ENCODE peak calls at places on chromosomes 7 and 10, in four cellular contexts. One of them, this sample, is unnamed.

GRCh38 chr10:91520657-91521056 is 110.5 kb downstream of the HECTD2 start:
- DNase-seq in CD8-positive, alpha-beta T cell: no peak
- DNase-seq in AG09309: no peak
- DNase-seq in kidney: no peak
- DNase-seq in this sample: no peak

GRCh38 chr10:4279649-4280048 is 494.6 kb upstream of the KLF6 start:
- DNase-seq in CD8-positive, alpha-beta T cell: no peak
- DNase-seq in AG09309: no peak
- DNase-seq in kidney: no peak
- DNase-seq in this sample: no peak

GRCh38 chr10:83612050-83612449 is 527.3 kb upstream of the GHITM start:
- DNase-seq in CD8-positive, alpha-beta T cell: no peak
- DNase-seq in AG09309: peak
- DNase-seq in kidney: no peak
- DNase-seq in this sample: no peak

GRCh38 chr10:10785627-10786333 is 231.9 kb upstream of the CELF2 start:
- DNase-seq in CD8-positive, alpha-beta T cell: no peak
- DNase-seq in AG09309: no peak
- DNase-seq in kidney: no peak
- DNase-seq in this sample: no peak

GRCh38 chr7:40232242-40232929 is 97.6 kb downstream of the SUGCT start:
- DNase-seq in CD8-positive, alpha-beta T cell: no peak
- DNase-seq in AG09309: no peak
- DNase-seq in kidney: no peak
- DNase-seq in this sample: no peak

GRCh38 chr10:69636626-69637550 is 6.8 kb downstream of the FAM241B start:
- DNase-seq in CD8-positive, alpha-beta T cell: peak
- DNase-seq in AG09309: no peak
- DNase-seq in kidney: no peak
- DNase-seq in this sample: no peak

GRCh38 chr10:13709931-13710690 is 123.3 kb downstream of the PRPF18 start:
- DNase-seq in CD8-positive, alpha-beta T cell: no peak
- DNase-seq in AG09309: no peak
- DNase-seq in kidney: no peak
- DNase-seq in this sample: no peak

GRCh38 chr10:118668228-118668952 is 72.9 kb upstream of the PRLHR start:
- DNase-seq in CD8-positive, alpha-beta T cell: no peak
- DNase-seq in AG09309: no peak
- DNase-seq in kidney: no peak
- DNase-seq in this sample: no peak

GRCh38 chr10:57018452-57018851 is 657.4 kb upstream of the ZWINT start:
- DNase-seq in CD8-positive, alpha-beta T cell: no peak
- DNase-seq in AG09309: no peak
- DNase-seq in kidney: no peak
- DNase-seq in this sample: no peak

GRCh38 chr10:6445671-6446278 is 134.3 kb downstream of the PRKCQ start:
- DNase-seq in CD8-positive, alpha-beta T cell: peak
- DNase-seq in AG09309: peak
- DNase-seq in kidney: no peak
- DNase-seq in this sample: no peak

GRCh38 chr7:36958094-36958718 is 233.9 kb upstream of the AOAH start:
- DNase-seq in CD8-positive, alpha-beta T cell: no peak
- DNase-seq in AG09309: no peak
- DNase-seq in kidney: no peak
- DNase-seq in this sample: no peak

DNA sequence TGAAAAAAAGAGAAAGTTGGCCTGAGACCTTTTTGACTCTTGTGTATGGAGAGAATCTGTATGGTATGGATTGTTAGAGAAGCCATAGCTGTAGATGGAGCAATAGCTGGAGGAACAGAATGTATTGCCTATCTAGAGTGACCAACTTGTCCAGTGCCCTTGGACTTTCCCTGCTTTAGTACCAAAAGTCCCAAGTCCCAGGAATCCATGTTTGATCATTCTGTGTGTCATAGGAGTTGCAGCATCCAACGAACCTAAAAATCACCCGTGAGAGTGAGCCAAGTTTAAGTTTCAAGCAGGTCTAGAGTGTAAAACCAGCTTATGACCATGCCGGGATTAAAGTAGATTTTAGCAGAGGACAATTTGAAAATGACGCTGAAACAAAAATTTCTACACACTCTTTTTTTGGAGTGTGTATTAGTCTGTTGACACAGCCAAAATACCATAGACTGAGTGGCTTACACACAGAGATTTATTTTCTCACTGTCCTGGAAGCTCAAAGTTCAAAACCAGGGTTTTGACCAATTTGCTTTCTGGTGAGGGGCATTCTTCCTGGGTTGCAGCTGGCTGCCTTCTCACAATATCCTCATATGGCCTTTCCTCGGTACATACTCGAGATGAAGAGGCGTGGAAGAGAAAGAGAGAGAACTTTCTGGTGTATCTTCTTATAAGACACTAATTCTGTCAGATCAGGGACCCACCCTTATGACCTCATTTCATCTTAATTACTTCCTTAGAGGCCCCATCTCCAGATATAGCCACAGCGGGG is 36.9 kb upstream of the ZNF518A start:
- DNase-seq in CD8-positive, alpha-beta T cell: no peak
- DNase-seq in AG09309: no peak
- DNase-seq in kidney: no peak
- DNase-seq in this sample: no peak
- TF ChIP-seq CTCF in CD8-positive, alpha-beta T cell: no peak
- TF ChIP-seq CTCF in AG09309: no peak
- TF ChIP-seq CTCF in kidney: no peak
- TF ChIP-seq CTCF in this sample: no peak

DNA sequence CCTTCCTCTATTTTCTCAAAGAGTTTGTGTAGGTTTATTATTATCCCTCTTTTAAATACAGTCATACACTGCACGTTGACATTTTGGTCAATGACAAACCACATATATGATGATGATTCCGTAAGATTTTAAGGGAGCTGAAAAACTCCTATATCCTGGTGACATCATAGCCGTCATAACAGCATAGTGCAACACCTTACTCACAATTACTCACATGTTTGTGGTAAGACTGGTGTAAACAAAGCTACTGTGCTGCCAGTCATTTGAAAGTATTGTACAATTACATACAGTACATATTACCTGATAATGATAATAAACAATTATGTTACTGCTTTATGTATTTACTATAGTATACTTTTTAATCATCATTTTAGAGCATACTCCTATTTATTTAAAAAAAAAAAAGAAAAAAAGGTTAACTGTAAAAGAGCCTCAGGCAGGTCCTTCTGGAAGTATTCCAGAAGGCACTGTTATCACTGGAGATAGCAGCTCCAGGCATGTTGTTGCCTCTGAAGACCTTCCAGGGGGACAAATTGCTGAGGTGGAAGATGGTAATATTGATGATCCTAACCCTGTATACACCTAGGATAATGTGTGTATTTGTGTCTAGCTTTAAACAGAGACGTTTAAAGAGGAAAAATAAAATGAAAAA is 123.3 kb upstream of the CDK1 start:
- DNase-seq in CD8-positive, alpha-beta T cell: no peak
- DNase-seq in AG09309: no peak
- DNase-seq in kidney: no peak
- DNase-seq in this sample: no peak
- TF ChIP-seq CTCF in CD8-positive, alpha-beta T cell: no peak
- TF ChIP-seq CTCF in AG09309: no peak
- TF ChIP-seq CTCF in kidney: no peak
- TF ChIP-seq CTCF in this sample: no peak

GRCh38 chr7:132500727-132501410 is 75.4 kb downstream of the PLXNA4 start:
- DNase-seq in CD8-positive, alpha-beta T cell: no peak
- DNase-seq in AG09309: peak
- DNase-seq in kidney: no peak
- DNase-seq in this sample: no peak
- TF ChIP-seq CTCF in CD8-positive, alpha-beta T cell: no peak
- TF ChIP-seq CTCF in AG09309: peak
- TF ChIP-seq CTCF in kidney: peak
- TF ChIP-seq CTCF in this sample: peak

GRCh38 chr10:23078114-23078513 is 17.3 kb upstream of the MSRB2 start:
- DNase-seq in CD8-positive, alpha-beta T cell: no peak
- DNase-seq in AG09309: no peak
- DNase-seq in kidney: no peak
- DNase-seq in this sample: no peak

GRCh38 chr10:23081156-23081833 is 14.1 kb upstream of the MSRB2 start:
- DNase-seq in CD8-positive, alpha-beta T cell: no peak
- DNase-seq in AG09309: no peak
- DNase-seq in kidney: no peak
- DNase-seq in this sample: no peak

GRCh38 chr10:23079700-23080099 is 15.7 kb upstream of the MSRB2 start:
- DNase-seq in CD8-positive, alpha-beta T cell: no peak
- DNase-seq in AG09309: no peak
- DNase-seq in kidney: no peak
- DNase-seq in this sample: no peak

GRCh38 chr10:23080211-23080724 is 15.1 kb upstream of the MSRB2 start:
- DNase-seq in CD8-positive, alpha-beta T cell: no peak
- DNase-seq in AG09309: no peak
- DNase-seq in kidney: no peak
- DNase-seq in this sample: no peak

DNA sequence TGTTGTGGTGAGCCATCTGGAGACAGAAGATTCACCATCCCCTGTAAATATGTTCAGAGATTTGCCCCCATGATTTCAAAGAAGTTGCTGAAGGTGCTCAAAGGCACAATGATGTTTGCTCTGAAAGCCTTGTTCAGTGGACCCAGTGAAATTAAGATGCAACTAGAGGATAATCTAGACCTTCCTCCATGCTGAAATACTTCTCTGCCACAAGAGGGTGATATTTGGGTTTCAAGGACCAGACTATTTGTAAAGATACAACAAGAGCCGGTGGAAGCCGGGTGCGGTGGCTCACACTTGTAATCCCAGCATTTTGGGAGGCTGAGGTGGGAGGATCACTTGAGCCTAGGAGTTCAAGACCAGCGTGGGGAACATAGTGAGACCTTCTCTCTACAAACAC is 13.5 kb upstream of the MSRB2 start:
- DNase-seq in CD8-positive, alpha-beta T cell: no peak
- DNase-seq in AG09309: no peak
- DNase-seq in kidney: no peak
- DNase-seq in this sample: no peak
- TF ChIP-seq CTCF in CD8-positive, alpha-beta T cell: no peak
- TF ChIP-seq CTCF in AG09309: peak
- TF ChIP-seq CTCF in kidney: no peak
- TF ChIP-seq CTCF in this sample: peak

GRCh38 chr7:604884-605531 is 85.4 kb upstream of the PDGFA start:
- DNase-seq in CD8-positive, alpha-beta T cell: no peak
- DNase-seq in AG09309: no peak
- DNase-seq in kidney: peak
- DNase-seq in this sample: peak
- TF ChIP-seq CTCF in CD8-positive, alpha-beta T cell: no peak
- TF ChIP-seq CTCF in AG09309: no peak
- TF ChIP-seq CTCF in kidney: no peak
- TF ChIP-seq CTCF in this sample: peak

GRCh38 chr10:100878291-100878910 is 34.4 kb upstream of the SLF2 start:
- DNase-seq in CD8-positive, alpha-beta T cell: peak
- DNase-seq in AG09309: peak
- DNase-seq in kidney: no peak
- DNase-seq in this sample: peak

GRCh38 chr10:100882251-100882643 is 30.5 kb upstream of the SLF2 start:
- DNase-seq in CD8-positive, alpha-beta T cell: no peak
- DNase-seq in AG09309: no peak
- DNase-seq in kidney: no peak
- DNase-seq in this sample: no peak

GRCh38 chr10:100877451-100877850 is 35.3 kb upstream of the SLF2 start:
- DNase-seq in CD8-positive, alpha-beta T cell: no peak
- DNase-seq in AG09309: no peak
- DNase-seq in kidney: no peak
- DNase-seq in this sample: peak

GRCh38 chr10:100881552-100882250 is 31.1 kb upstream of the SLF2 start:
- DNase-seq in CD8-positive, alpha-beta T cell: no peak
- DNase-seq in AG09309: no peak
- DNase-seq in kidney: no peak
- DNase-seq in this sample: no peak

DNA sequence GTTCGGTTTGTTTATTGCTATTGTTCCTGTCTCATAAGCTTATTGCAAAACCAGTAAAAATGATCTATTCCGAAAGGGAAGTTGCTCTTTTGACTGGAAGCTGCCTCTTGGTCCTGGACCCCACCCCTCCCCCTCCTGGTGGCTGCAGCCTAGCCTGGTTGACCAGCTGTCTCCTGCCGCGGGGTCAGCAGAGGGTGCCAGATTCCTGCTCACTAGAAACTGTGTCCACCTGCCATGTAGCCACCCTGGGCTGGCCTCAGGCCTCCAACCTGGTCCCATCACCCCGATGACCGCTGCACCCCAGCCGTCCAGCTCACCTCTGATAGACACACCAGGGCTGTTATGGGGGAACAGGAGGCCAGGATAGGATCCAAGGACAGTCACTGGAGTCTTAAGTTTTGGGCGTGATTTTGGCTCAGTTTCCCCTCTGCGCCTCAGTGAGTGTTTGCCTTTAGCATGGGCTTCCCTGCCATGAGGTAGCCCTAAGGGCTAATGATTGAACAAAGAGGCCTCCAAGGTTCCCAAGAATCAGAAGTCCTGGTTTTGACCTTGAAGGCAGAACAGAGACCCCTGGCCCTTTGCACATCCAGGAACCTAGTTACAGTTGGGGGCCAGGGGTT is 32.9 kb upstream of the SLF2 start:
- DNase-seq in CD8-positive, alpha-beta T cell: no peak
- DNase-seq in AG09309: no peak
- DNase-seq in kidney: no peak
- DNase-seq in this sample: peak
- TF ChIP-seq CTCF in CD8-positive, alpha-beta T cell: no peak
- TF ChIP-seq CTCF in AG09309: no peak
- TF ChIP-seq CTCF in kidney: peak
- TF ChIP-seq CTCF in this sample: no peak

DNA sequence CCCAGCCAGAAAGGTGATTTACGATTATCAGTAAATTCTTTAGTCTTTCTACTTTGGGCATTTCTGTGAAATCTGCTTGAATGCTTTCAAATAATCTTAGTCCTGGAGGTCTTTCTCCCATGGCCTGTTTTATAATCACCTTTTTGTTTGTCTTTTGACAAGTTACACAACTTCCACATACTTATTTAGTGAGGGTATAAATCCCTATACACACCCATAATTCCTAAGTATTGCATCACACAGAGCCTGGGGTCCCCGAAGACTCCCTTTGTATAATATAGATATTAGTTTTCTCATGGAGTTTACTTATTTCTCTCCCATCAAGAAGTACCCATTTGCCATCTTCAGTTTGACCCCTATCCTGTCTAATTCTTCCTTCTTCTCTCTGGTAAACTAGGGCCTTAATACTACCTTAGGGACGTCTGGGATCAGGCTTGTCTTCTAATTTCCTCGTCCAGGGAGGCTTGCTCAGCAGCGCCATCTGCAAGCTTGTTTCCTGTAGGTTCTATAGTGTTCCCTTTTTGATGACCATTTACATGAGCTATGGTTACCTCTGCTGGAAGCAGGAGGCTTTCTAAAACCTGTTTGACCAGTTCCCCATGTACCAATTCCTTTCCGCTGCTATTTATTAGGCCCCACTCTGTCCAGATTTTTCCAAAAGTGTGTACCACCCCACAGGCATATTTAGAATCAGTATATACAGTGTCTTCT is 8.1 kb downstream of the DNAH11 start:
- DNase-seq in CD8-positive, alpha-beta T cell: no peak
- DNase-seq in AG09309: no peak
- DNase-seq in kidney: no peak
- DNase-seq in this sample: no peak
- TF ChIP-seq CTCF in CD8-positive, alpha-beta T cell: no peak
- TF ChIP-seq CTCF in AG09309: no peak
- TF ChIP-seq CTCF in kidney: no peak
- TF ChIP-seq CTCF in this sample: no peak